ENCODE peak calls at places on chromosomes 1 and 21, in four cellular contexts. S is BJ, U is stomach, L is neural progenitor cell. K is an unnamed sample.

GRCh38 chr1:186078245-186078644 is 296.8 kb downstream of the TPR start:
- DNase-seq in S (no peak), U (no peak), L (no peak), K (no peak)

GRCh38 chr1:193141804-193142203 is 20.0 kb downstream of the CDC73 start:
- DNase-seq in S (no peak), U (no peak), L (no peak), K (no peak)

GRCh38 chr1:62691062-62691844 is 3.1 kb upstream of the DOCK7 start:
- DNase-seq in S (no peak), U (no peak), L (no peak), K (no peak)

GRCh38 chr1:186082235-186082937 is 292.7 kb downstream of the TPR start:
- DNase-seq in S (no peak), U (peak), L (peak), K (peak)

GRCh38 chr21:33063907-33064622 is 5.9 kb upstream of the OLIG1 start:
- DNase-seq in S (no peak), U (no peak), L (peak), K (no peak)

GRCh38 chr1:20729990-20730689 is 2.4 kb downstream of the SH2D5 start:
- DNase-seq in S (no peak), U (no peak), L (no peak), K (no peak)

GRCh38 chr1:68183895-68184294 is 48.4 kb downstream of the WLS start:
- DNase-seq in S (no peak), U (no peak), L (no peak), K (no peak)

GRCh38 chr1:93593868-93594602 is 87.6 kb downstream of the BCAR3 start:
- DNase-seq in S (no peak), U (no peak), L (no peak), K (no peak)

GRCh38 chr21:28269173-28269572 is 723.5 kb downstream of the LTN1 start:
- DNase-seq in S (no peak), U (no peak), L (no peak), K (no peak)

GRCh38 chr1:157519451-157519850 is 32.9 kb downstream of the FCRL5 start:
- DNase-seq in S (no peak), U (no peak), L (no peak), K (no peak)

GRCh38 chr1:224897928-224898327 is 31.5 kb upstream of the DNAH14 start:
- DNase-seq in S (no peak), U (no peak), L (no peak), K (no peak)

GRCh38 chr1:97906567-97907228 is 14.1 kb downstream of the DPYD start:
- DNase-seq in S (no peak), U (no peak), L (no peak), K (no peak)

GRCh38 chr1:219160942-219161341 is 12.7 kb upstream of the LYPLAL1 start:
- DNase-seq in S (no peak), U (no peak), L (no peak), K (no peak)

DNA sequence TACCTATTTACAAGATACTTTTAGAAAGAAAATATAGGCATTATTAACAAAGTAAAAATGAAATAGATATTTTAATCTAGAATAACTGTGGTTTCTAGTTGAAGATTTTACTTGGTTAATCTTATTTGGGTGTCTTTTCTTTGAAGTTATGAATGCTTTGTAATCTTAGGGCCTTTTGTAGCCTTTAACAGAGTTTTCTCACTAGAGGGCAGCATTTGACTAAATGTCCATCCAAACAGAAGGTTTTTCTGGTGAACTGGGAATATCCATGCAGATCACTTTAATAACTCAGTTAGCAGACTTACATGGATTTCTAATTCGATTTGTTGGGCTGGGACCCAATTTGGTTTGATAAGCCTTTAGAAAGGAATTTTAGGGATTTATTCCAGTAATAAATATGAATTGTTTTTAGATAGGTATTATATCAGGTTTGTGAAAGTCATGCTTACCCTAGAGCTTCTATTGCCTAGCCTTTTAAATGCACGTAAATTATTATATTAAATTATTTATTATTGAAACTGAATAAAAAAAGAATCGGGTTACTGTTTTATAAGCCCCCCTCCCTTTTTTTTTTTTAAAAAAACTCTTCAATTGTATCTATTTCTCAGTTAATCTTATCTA is 119.7 kb downstream of the ZNF326 start:
- DNase-seq in S (peak), U (no peak), L (peak), K (peak)
- TF ChIP-seq CTCF in S (peak), U (no peak), L (peak), K (peak)

DNA sequence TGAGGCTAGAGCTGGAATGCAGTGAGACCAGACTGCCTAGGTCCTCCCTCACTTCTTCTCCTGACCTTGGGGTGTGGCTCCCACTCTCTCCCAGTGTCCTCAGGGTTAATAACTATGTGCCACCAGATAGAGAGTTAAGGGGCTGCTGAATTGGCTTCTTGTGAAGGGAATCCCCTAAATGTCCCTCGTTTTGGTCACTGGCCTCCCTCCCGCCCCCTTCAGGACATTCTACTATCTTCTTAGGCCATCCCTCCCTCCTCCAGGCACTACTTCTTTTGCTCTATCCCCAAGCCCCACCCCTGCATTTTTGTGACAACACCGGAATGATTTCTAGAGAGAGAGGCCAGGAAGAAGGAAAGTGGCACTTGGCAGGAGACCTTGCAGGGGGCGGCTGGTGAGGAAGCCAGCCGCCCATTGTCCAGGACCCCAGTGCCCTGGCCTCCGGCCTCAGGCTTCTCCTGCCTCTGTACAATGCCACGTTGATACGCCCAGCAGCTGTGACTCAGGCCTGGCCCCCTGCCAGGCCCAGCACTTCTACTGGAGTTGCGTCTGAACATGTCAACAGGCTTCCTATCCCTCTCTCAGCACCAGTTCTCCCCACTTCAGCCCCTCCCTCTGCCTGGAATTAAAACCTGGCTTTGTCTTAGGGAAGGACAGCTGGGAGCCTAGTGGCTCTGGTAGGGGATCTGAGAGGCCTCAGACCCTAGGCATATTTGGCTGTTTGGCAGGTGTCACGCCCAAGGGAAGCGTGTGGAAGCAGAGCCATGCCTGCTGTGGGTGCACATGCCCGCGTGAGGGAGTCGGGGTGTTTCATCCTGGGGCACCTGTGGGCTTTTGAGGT is 9.1 kb downstream of the LMNA start:
- DNase-seq in S (peak), U (peak), L (peak), K (no peak)
- H3K4me3 ChIP-seq in S (peak), U (peak), L (no peak), K (peak)

GRCh38 chr1:98991127-98992003 is 13.3 kb downstream of the PLPPR5 start:
- DNase-seq in S (peak), U (no peak), L (peak), K (peak)
- TF ChIP-seq CTCF in S (peak), U (no peak), L (peak), K (peak)

GRCh38 chr1:226704169-226704921 is 34.7 kb downstream of the ITPKB start:
- DNase-seq in S (no peak), U (no peak), L (no peak), K (no peak)
- H3K4me3 ChIP-seq in S (no peak), U (no peak), L (no peak), K (peak)

DNA sequence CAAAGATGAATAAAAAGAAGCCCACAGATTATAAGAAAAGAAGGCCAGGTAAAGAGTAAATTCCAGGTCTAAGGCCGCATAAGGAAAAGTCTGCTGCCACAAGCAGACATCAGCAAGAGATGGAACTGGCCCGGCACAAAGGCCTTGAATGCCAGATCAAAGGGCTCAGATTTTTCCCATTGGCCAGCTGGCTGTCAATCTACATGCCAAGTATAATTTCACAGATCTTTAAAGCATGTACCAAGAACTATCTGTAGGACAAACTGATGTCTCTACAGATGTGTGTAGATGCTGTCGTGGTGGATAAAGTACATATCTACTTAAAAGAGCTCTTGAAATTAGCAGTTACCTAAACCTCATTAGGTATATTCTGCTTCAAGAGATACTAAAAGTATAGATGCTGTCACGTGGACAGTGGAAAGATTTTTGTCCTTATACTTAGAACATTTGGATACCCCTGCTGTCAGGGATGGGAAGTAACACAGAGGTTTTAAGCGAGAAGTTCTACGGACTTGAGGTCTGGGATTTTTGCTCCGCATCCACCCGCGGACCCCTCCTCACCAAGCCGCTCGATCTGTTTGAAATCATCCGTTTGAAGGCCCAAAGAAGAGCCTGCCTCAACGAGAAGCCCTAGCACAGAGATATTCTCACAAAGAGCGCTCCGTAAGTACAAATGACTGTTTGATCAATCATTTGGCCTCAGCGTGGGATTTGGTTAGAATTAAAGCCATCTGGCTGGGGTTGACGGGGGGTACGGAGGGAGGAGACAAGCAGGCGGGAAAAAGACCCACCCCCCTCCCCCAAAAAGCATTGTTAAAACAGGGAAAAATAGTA is 10.0 kb downstream of the GLIS1 start:
- DNase-seq in S (no peak), U (no peak), L (no peak), K (no peak)
- TF ChIP-seq CTCF in S (no peak), U (no peak), L (no peak), K (no peak)

GRCh38 chr1:15760520-15761211 is 2.1 kb downstream of the FBLIM1 start:
- DNase-seq in S (peak), U (no peak), L (peak), K (no peak)
- H3K4me3 ChIP-seq in S (peak), U (peak), L (no peak), K (peak)

GRCh38 chr1:77683836-77684148 is 1.3 kb upstream of the ZZZ3 start:
- DNase-seq in S (no peak), U (no peak), L (no peak), K (no peak)

GRCh38 chr1:77688939-77689338 is 6.5 kb upstream of the ZZZ3 start:
- DNase-seq in S (no peak), U (no peak), L (no peak), K (no peak)

GRCh38 chr1:77683142-77683835 is 831 bp upstream of the ZZZ3 start:
- DNase-seq in S (no peak), U (peak), L (peak), K (peak)

GRCh38 chr1:77686784-77687518 is 4.5 kb upstream of the ZZZ3 start:
- DNase-seq in S (no peak), U (no peak), L (peak), K (no peak)

DNA sequence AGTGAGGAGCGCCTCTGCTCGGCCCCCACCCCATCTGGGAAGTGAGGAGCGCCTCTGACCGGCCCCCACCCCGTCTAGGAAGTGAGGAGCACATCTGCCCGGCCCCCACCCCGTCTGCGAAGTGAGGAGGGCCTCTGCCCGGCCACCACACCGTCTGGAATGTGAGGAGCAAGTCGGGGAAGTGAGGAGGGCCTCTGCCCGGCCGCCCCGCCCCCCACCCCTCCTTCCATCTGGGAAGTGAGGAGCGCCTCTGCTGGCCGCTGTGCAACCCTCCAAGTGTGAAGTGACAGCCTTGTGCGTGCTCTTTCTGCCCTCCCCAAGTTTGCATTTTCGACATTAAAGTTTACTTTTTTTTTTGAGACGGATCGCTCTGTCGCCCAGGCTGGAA is 5.1 kb upstream of the ZZZ3 start:
- DNase-seq in S (no peak), U (no peak), L (peak), K (no peak)
- TF ChIP-seq CTCF in S (peak), U (no peak), L (peak), K (peak)

K was measured in epithelial cell of proximal tubule.